ENCODE peak calls at places on chromosomes 3 and 15, in seven cellular contexts. J, G, H, P, U, Y and A are unnamed samples.

GRCh38 chr3:148957586-148957985 is 33.8 kb upstream of the GYG1 start:
- ATAC-seq in J (peak), G (peak), H (no peak), P (no peak), U (no peak), Y (no peak), A (no peak)

GRCh38 chr15:66796343-66796742 is 94.3 kb downstream of the SMAD6 start:
- ATAC-seq in J (no peak), G (no peak), H (no peak), P (no peak), U (no peak), Y (no peak), A (no peak)

GRCh38 chr3:155382396-155383042 is 89.0 kb upstream of the STRIT1 start:
- ATAC-seq in J (peak), G (no peak), H (peak), P (peak), U (peak), Y (peak), A (no peak)

GRCh38 chr3:37885831-37886230 is 24.2 kb downstream of the CTDSPL start:
- ATAC-seq in J (no peak), G (no peak), H (no peak), P (no peak), U (no peak), Y (peak), A (no peak)

GRCh38 chr3:174132421-174133042 is 726.6 kb upstream of the NAALADL2 start:
- ATAC-seq in J (no peak), G (no peak), H (no peak), P (no peak), U (no peak), Y (peak), A (no peak)

GRCh38 chr3:129310111-129310601 is 31.5 kb downstream of the HMCES start:
- ATAC-seq in J (no peak), G (no peak), H (no peak), P (peak), U (no peak), Y (no peak), A (no peak)

GRCh38 chr15:57401546-57401945 is 25.2 kb downstream of the CGNL1 start:
- ATAC-seq in J (no peak), G (no peak), H (no peak), P (no peak), U (no peak), Y (no peak), A (no peak)

GRCh38 chr15:72078887-72079286 is 39.1 kb downstream of the MYO9A start:
- ATAC-seq in J (peak), G (no peak), H (no peak), P (no peak), U (no peak), Y (no peak), A (no peak)

GRCh38 chr3:58899159-58899952 is 150.5 kb downstream of the CFAP20DC start:
- ATAC-seq in J (no peak), G (no peak), H (peak), P (peak), U (peak), Y (peak), A (peak)

GRCh38 chr15:82809308-82810060 is at the start of gene WHAMM:
- ATAC-seq in J (peak), G (peak), H (peak), P (peak), U (peak), Y (peak), A (peak)

GRCh38 chr3:135982922-135983581 is 17.5 kb downstream of the PPP2R3A start:
- ATAC-seq in J (no peak), G (no peak), H (no peak), P (peak), U (no peak), Y (no peak), A (no peak)

GRCh38 chr3:120111898-120112297 is 17.7 kb upstream of the GSK3B start:
- ATAC-seq in J (no peak), G (no peak), H (no peak), P (no peak), U (no peak), Y (no peak), A (no peak)

GRCh38 chr3:136805795-136806194 is 13.1 kb upstream of the SLC35G2 start:
- ATAC-seq in J (no peak), G (no peak), H (no peak), P (no peak), U (no peak), Y (no peak), A (no peak)

GRCh38 chr3:100333970-100334339 is 602 bp upstream of the NIT2 start:
- ATAC-seq in J (no peak), G (no peak), H (no peak), P (no peak), U (peak), Y (no peak), A (no peak)

GRCh38 chr3:70550723-70551319 is 238.4 kb upstream of the MDFIC2 start:
- ATAC-seq in J (peak), G (peak), H (peak), P (peak), U (peak), Y (peak), A (peak)

GRCh38 chr3:101351834-101352233 is 31.5 kb upstream of the IMPG2 start:
- ATAC-seq in J (no peak), G (no peak), H (no peak), P (no peak), U (no peak), Y (no peak), A (no peak)

GRCh38 chr15:39388118-39388517 is 192.8 kb upstream of the THBS1 start:
- ATAC-seq in J (no peak), G (no peak), H (no peak), P (no peak), U (no peak), Y (peak), A (peak)

GRCh38 chr3:57274845-57275244 is 17.6 kb downstream of the ASB14 start:
- ATAC-seq in J (no peak), G (no peak), H (no peak), P (no peak), U (no peak), Y (no peak), A (no peak)

GRCh38 chr15:27815035-27815434 is 284.1 kb downstream of the OCA2 start:
- ATAC-seq in J (no peak), G (no peak), H (no peak), P (no peak), U (no peak), Y (no peak), A (no peak)

GRCh38 chr15:66032006-66032405 is 162.7 kb downstream of the RAB11A start:
- ATAC-seq in J (no peak), G (no peak), H (no peak), P (no peak), U (no peak), Y (no peak), A (no peak)

GRCh38 chr3:23698652-23699313 is 107.0 kb upstream of the UBE2E1 start:
- ATAC-seq in J (no peak), G (no peak), H (no peak), P (no peak), U (no peak), Y (no peak), A (no peak)

GRCh38 chr3:61561374-61562041 is at the start of gene PTPRG:
- ATAC-seq in J (peak), G (peak), H (peak), P (peak), U (peak), Y (peak), A (peak)

GRCh38 chr15:77836116-77836798 is 203.5 kb upstream of the LINGO1 start:
- ATAC-seq in J (peak), G (no peak), H (no peak), P (no peak), U (no peak), Y (no peak), A (no peak)

GRCh38 chr3:10366681-10367101 is 45.8 kb upstream of the SEC13 start:
- ATAC-seq in J (no peak), G (no peak), H (no peak), P (peak), U (no peak), Y (peak), A (no peak)

GRCh38 chr3:15754047-15754446 is 43.7 kb downstream of the ANKRD28 start:
- ATAC-seq in J (no peak), G (peak), H (no peak), P (peak), U (no peak), Y (no peak), A (no peak)

GRCh38 chr3:46183330-46183729 is 24.8 kb downstream of the CCR1 start:
- ATAC-seq in J (peak), G (no peak), H (peak), P (no peak), U (no peak), Y (peak), A (no peak)

GRCh38 chr15:85276508-85276907 is 103.9 kb upstream of the AKAP13 start:
- ATAC-seq in J (no peak), G (no peak), H (no peak), P (no peak), U (no peak), Y (no peak), A (no peak)

GRCh38 chr15:57283774-57284508 is 92.4 kb upstream of the CGNL1 start:
- ATAC-seq in J (no peak), G (no peak), H (no peak), P (no peak), U (no peak), Y (no peak), A (no peak)

GRCh38 chr15:55897560-55898336 is 95.7 kb downstream of the NEDD4 start:
- ATAC-seq in J (peak), G (peak), H (peak), P (peak), U (peak), Y (peak), A (peak)

DNA sequence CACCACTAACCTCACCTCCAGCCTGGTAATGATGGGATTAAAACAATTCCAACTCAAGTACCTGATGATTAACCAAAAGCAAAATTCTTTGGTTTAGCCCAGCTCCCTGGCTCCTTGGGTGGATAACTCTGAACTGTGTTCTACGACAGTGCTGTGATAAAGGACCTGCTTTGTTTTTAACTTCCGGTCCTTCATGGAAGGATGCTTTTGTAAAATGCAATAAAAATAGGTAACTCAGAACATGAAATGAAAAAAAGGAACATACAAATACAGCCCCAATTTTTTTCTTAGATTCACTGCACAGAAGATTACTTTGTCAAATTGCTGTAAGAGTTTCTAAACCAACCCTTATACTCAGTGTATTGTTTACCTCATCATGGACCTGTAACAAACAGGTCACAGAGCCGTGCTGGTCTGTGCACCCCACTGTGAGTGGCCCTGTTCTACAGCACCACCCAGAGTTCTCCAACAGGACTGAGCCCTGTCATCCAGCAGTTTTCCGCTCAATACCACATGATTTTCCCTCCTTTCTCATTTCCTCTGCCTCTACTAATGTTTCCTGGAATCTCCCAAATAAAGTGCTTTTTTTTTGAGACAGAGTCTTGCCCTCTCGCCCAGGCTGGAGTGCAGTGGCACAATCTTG is 4.9 kb upstream of the PCYT1A start:
- ATAC-seq in J (no peak), G (no peak), H (no peak), P (no peak), U (no peak), Y (no peak), A (no peak)
- TF ChIP-seq CTCF in J (peak), G (no peak), H (no peak), P (peak), U (no peak), Y (no peak), A (no peak)

GRCh38 chr3:14145236-14145635 is 20.4 kb downstream of the TMEM43 start:
- ATAC-seq in J (no peak), G (no peak), H (no peak), P (peak), U (no peak), Y (no peak), A (no peak)
- H3K27ac ChIP-seq in J (no peak), G (peak), H (peak), P (peak), U (peak), Y (peak), A (peak)

DNA sequence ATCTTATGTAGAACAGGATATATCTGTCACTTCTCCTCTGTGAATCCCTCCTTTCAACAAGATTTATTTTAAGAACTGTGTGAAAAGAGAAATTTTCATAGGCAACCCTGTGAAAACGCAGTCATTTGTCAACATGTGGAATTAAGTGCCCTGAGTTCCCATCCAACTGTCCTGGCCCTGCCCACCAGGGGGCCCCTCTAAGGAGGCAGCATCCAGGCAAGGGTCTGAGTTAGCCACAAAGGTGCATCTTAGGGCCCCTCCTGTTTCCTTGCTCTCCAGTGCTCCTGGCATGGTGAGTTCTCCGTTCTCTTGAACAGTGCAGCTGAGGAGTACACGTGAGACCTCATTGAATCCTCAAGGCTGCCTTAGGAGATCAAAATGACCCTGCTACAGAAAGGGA is 76.7 kb upstream of the CHRNA7 start:
- ATAC-seq in J (no peak), G (no peak), H (peak), P (no peak), U (no peak), Y (no peak), A (no peak)
- TF ChIP-seq CTCF in J (peak), G (no peak), H (no peak), P (no peak), U (no peak), Y (no peak), A (no peak)

DNA sequence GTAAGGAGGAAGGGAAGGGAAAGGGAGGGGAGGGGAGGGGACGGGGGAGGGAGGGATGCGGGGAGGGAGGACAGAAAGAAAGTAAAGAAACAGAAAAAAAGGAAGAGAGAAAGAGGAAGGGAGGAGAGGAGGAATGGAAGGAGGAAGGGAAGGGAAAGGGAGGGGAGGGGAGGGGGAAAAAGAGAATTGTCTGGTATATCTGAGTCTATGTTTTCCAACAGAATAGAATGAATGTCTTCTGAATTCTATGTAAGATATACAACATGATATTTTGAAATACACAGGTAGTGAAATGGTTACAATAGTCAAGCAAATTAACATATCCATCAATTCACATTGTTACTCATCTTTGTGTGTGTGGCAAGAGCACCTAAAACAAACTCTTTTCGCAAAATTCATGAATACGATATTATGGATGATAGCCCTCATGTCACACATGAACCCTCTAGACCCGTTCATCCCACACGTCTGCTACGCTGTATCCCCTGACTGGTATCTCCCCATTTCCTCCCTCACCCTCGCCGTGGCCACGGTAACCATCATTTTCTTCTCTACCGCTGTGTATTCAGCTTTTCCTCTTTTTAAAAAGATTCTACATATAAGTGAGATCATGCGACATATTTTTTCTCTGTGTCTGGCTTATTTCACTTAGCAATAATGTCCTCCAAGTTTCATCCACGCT is 168.9 kb downstream of the XXYLT1 start:
- ATAC-seq in J (no peak), G (no peak), H (no peak), P (no peak), U (no peak), Y (no peak), A (no peak)
- H3K27ac ChIP-seq in J (no peak), G (no peak), H (peak), P (peak), U (peak), Y (no peak), A (no peak)

GRCh38 chr3:55802816-55803215 is 315.7 kb upstream of the WNT5A start:
- ATAC-seq in J (no peak), G (no peak), H (no peak), P (no peak), U (no peak), Y (no peak), A (no peak)

GRCh38 chr3:55805169-55805568 is 318.1 kb upstream of the WNT5A start:
- ATAC-seq in J (no peak), G (no peak), H (no peak), P (no peak), U (no peak), Y (no peak), A (no peak)

GRCh38 chr3:55807210-55807609 is 320.1 kb upstream of the WNT5A start:
- ATAC-seq in J (no peak), G (no peak), H (no peak), P (no peak), U (no peak), Y (no peak), A (no peak)

GRCh38 chr3:55801676-55802075 is 314.6 kb upstream of the WNT5A start:
- ATAC-seq in J (no peak), G (no peak), H (no peak), P (no peak), U (no peak), Y (no peak), A (no peak)

GRCh38 chr3:55804170-55805095 is 317.3 kb upstream of the WNT5A start:
- ATAC-seq in J (no peak), G (no peak), H (no peak), P (no peak), U (no peak), Y (no peak), A (no peak)
- TF ChIP-seq CTCF in J (no peak), G (no peak), H (no peak), P (no peak), U (no peak), Y (no peak), A (no peak)

GRCh38 chr3:69239063-69239462 is 116.7 kb upstream of the LMOD3 start:
- ATAC-seq in J (no peak), G (no peak), H (no peak), P (no peak), U (no peak), Y (no peak), A (no peak)
- H3K27ac ChIP-seq in J (no peak), G (no peak), H (peak), P (no peak), U (peak), Y (no peak), A (no peak)

DNA sequence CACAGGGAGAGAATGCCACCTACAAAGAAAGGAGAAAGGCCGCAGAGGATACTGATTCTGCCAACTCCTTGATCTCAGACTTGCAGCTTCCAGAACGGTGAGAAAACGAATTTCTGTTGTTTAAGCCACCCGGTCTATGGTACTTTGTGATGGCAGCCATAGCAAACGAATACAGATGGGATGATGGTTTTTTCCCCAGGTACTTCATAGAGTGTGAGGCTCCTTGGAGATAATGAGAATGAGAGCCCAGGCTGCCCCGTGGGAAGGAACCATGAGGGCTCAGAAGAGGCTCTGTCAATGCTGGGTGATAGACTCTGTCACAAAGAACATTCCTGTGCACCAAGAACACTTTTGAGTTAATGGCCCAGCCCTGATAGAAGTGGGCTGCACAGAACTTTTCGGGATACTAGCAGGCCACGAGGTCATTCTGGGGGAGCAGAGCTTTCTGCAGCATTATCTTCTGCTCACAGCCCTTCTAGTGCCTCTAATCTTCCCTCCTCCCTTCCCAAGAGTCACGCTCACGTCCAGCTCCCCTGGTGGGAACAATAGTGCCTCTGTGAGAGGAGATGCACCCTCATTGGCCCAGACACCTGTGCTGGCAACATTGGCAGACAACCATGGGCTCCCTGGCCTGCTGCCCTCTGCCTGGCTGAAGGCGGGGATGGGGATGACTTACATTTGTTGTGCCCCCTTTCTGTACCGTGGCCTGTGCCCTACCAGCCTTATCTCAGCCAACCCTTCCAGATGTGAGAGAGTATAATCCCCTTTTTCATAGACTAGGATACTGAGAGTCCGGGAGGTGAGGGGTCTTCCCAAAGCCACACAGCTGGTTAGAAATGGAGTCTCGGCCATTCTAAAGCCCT is 5.2 kb upstream of the RLBP1 start:
- ATAC-seq in J (no peak), G (no peak), H (no peak), P (no peak), U (no peak), Y (no peak), A (no peak)
- TF ChIP-seq CTCF in J (no peak), G (no peak), H (no peak), P (no peak), U (no peak), Y (no peak), A (no peak)

DNA sequence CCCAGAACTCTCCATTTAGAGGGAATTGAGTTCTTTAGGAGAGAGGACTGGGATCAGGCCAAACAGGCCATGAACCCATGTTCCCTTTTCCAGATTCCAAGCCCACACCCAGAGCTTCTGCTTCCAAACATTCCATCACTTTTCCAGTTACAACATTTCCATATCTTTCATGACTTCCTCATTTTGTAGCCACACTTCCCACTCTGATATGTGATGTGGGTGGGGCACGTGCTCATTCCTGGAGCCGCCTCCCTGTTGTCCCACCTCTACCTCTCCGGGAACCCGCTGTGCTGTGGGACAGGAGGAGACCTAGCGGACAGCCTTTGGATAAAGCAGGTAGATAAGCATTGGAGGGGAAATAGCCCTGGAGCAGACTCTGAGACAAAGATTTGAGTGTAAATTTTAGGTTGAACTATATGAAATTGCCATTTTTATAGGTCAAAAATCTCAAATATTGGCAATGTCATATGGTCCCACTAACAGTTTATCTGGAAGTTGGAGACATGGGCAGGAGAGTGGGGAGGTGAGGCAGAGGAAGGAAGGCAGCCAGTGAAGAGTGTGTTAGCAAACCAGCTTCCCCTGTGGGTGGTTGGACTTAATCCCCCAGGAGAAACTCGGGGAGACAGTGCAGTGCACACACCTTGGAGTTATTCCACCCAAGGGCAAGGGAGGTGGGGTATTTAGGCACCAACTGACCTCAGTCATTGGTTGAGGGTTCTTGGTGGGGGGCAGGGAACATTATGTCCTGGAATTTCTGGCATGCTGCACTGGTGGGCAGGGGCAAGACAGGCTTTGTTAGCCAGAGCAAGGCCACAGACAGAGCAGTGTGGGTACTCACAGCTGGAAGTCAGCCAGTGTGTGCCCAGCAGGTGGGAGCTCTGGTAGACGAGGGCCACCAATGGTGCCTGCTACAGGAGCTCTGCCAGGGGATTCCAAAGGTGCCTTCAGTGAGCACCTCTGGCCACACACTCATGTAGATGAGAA is 31.7 kb downstream of the CYP8B1 start:
- ATAC-seq in J (no peak), G (no peak), H (no peak), P (no peak), U (peak), Y (peak), A (peak)
- H3K27ac ChIP-seq in J (no peak), G (peak), H (peak), P (no peak), U (no peak), Y (peak), A (peak)